ENCODE peak calls at places on chromosome 19, in four cellular contexts. One of them, this sample, is unnamed.
A peak's percentile ranks its signal among the peaks of the same experiment; 100 is the strongest.

GRCh38 chr19:10809693-10810285 is 26.2 kb downstream of the TMED1 start:
- DNase-seq in CD4-positive, alpha-beta T cell: no peak
- DNase-seq in hypothalamus: no peak
- DNase-seq in left lung: no peak
- DNase-seq in this sample: no peak

GRCh38 chr19:956747-957451 is 27.2 kb upstream of the WDR18 start:
- DNase-seq in hypothalamus: no peak
- DNase-seq in CD4-positive, alpha-beta T cell: no peak
- DNase-seq in left lung: no peak
- DNase-seq in this sample: no peak

GRCh38 chr19:8561071-8561764 is 16.0 kb downstream of the MYO1F start:
- DNase-seq in hypothalamus: no peak
- DNase-seq in CD4-positive, alpha-beta T cell: no peak
- DNase-seq in left lung: no peak
- DNase-seq in this sample: no peak

GRCh38 chr19:412356-413355 is 3.7 kb upstream of the C2CD4C start:
- DNase-seq in left lung: no peak
- DNase-seq in hypothalamus: no peak
- DNase-seq in CD4-positive, alpha-beta T cell: no peak
- DNase-seq in this sample: no peak

GRCh38 chr19:32407004-32407992 is 1.7 kb downstream of the DPY19L3 start:
- DNase-seq in hypothalamus: peak; percentile 52
- DNase-seq in CD4-positive, alpha-beta T cell: no peak
- DNase-seq in left lung: peak; percentile 50
- DNase-seq in this sample: no peak

GRCh38 chr19:510606-511100 is 3.4 kb downstream of the TPGS1 start:
- DNase-seq in left lung: peak; percentile 79
- DNase-seq in CD4-positive, alpha-beta T cell: peak; percentile 90
- DNase-seq in hypothalamus: peak; percentile 63
- DNase-seq in this sample: peak; percentile 97

GRCh38 chr19:57642396-57643046 is 9.6 kb downstream of the ZNF211 start:
- DNase-seq in CD4-positive, alpha-beta T cell: no peak
- DNase-seq in hypothalamus: no peak
- DNase-seq in left lung: no peak
- DNase-seq in this sample: no peak

GRCh38 chr19:40217921-40218890 is at the start of gene TTC9B:
- DNase-seq in left lung: no peak
- DNase-seq in hypothalamus: peak; percentile 55
- DNase-seq in CD4-positive, alpha-beta T cell: peak; percentile 21
- DNase-seq in this sample: peak; percentile 80

GRCh38 chr19:35348909-35349611 is 1.4 kb downstream of the FFAR1 start:
- DNase-seq in CD4-positive, alpha-beta T cell: no peak
- DNase-seq in left lung: no peak
- DNase-seq in hypothalamus: no peak
- DNase-seq in this sample: peak; percentile 24

GRCh38 chr19:20359933-20360720 is 193.1 kb downstream of the ZNF486 start:
- DNase-seq in left lung: no peak
- DNase-seq in hypothalamus: peak; percentile 6
- DNase-seq in CD4-positive, alpha-beta T cell: no peak
- DNase-seq in this sample: no peak

GRCh38 chr19:48378194-48378570 is 13.2 kb downstream of the KDELR1 start:
- DNase-seq in CD4-positive, alpha-beta T cell: no peak
- DNase-seq in hypothalamus: no peak
- DNase-seq in left lung: no peak
- DNase-seq in this sample: no peak

This sample was measured in activated naive CD8-positive, alpha-beta T cell treated with anti-CD3 and anti-CD28 coated beads, Interleukin-2, amount 10 ng/mL, durations not matched to agents 7 days and 5 days.